ENCODE peak calls at places on chromosomes 5 and 9, in six cellular contexts. One of them, this sample, is unnamed.

GRCh38 chr5:143516249-143516648 is 112.8 kb upstream of the NR3C1 start:
- DNase-seq in NCI-H82: no peak
- DNase-seq in right atrium auricular region: no peak
- DNase-seq in T-helper 9 cell: no peak
- DNase-seq in DND-41: peak
- DNase-seq in lung: no peak
- DNase-seq in this sample: no peak

GRCh38 chr5:19531374-19531952 is 456.5 kb downstream of the CDH18 start:
- DNase-seq in NCI-H82: no peak
- DNase-seq in DND-41: no peak
- DNase-seq in T-helper 9 cell: no peak
- DNase-seq in right atrium auricular region: no peak
- DNase-seq in lung: no peak
- DNase-seq in this sample: no peak

GRCh38 chr9:92947268-92948031 is at the start of gene FGD3:
- DNase-seq in DND-41: peak
- DNase-seq in NCI-H82: peak
- DNase-seq in lung: no peak
- DNase-seq in right atrium auricular region: no peak
- DNase-seq in T-helper 9 cell: peak
- DNase-seq in this sample: no peak

GRCh38 chr5:14452685-14453084 is 128.9 kb upstream of the OTULINL start:
- DNase-seq in NCI-H82: no peak
- DNase-seq in DND-41: no peak
- DNase-seq in T-helper 9 cell: no peak
- DNase-seq in lung: no peak
- DNase-seq in right atrium auricular region: no peak
- DNase-seq in this sample: no peak

GRCh38 chr5:120769291-120769872 is 305.3 kb downstream of the PRR16 start:
- DNase-seq in DND-41: no peak
- DNase-seq in T-helper 9 cell: no peak
- DNase-seq in lung: no peak
- DNase-seq in NCI-H82: no peak
- DNase-seq in right atrium auricular region: no peak
- DNase-seq in this sample: no peak

GRCh38 chr9:2677927-2678889 is 39.1 kb upstream of the KCNV2 start:
- DNase-seq in NCI-H82: no peak
- DNase-seq in T-helper 9 cell: no peak
- DNase-seq in right atrium auricular region: no peak
- DNase-seq in lung: no peak
- DNase-seq in DND-41: no peak
- DNase-seq in this sample: no peak

GRCh38 chr9:121566401-121567141 is 66.9 kb upstream of the GGTA1 start:
- DNase-seq in DND-41: no peak
- DNase-seq in NCI-H82: no peak
- DNase-seq in lung: no peak
- DNase-seq in right atrium auricular region: peak
- DNase-seq in T-helper 9 cell: no peak
- DNase-seq in this sample: no peak

GRCh38 chr9:72474676-72475075 is 46.7 kb upstream of the TMC1 start:
- DNase-seq in right atrium auricular region: no peak
- DNase-seq in T-helper 9 cell: no peak
- DNase-seq in DND-41: no peak
- DNase-seq in lung: no peak
- DNase-seq in NCI-H82: no peak
- DNase-seq in this sample: no peak